ENCODE peak calls at places on chromosomes 16 and 17, in four cellular contexts. A, T, M and Y are unnamed samples.
A peak's percentile ranks its signal among the peaks of the same experiment; 100 is the strongest.

GRCh38 chr16:11538880-11539279 is 47.8 kb downstream of the LITAF start:
- DNase-seq in A (no peak), T (no peak), M (no peak), Y (no peak)

GRCh38 chr17:66313995-66314659 is 11.7 kb downstream of the PRKCA start:
- DNase-seq in T (no peak), M (no peak), A (no peak), Y (no peak)

GRCh38 chr17:38898291-38898679 is 27.1 kb upstream of the LASP1NB start:
- DNase-seq in T (no peak), M (no peak), A (no peak), Y (no peak)

GRCh38 chr16:57575468-57576277 is 33.2 kb downstream of the ADGRG5 start:
- DNase-seq in M (no peak), T (no peak), A (no peak), Y (no peak)

GRCh38 chr17:2123467-2124251 is 68.8 kb downstream of the HIC1 start:
- DNase-seq in M (no peak), A (no peak), T (peak; percentile 71), Y (peak; percentile 11)

GRCh38 chr17:58534331-58534730 is 19.9 kb upstream of the MTMR4 start:
- DNase-seq in T (no peak), A (no peak), M (no peak), Y (no peak)

GRCh38 chr17:43753488-43754129 is 5.0 kb downstream of the SOST start:
- DNase-seq in A (no peak), M (no peak), T (no peak), Y (peak; percentile 22)

GRCh38 chr16:47854737-47855136 is 301.1 kb downstream of the ABCC12 start:
- DNase-seq in M (no peak), T (no peak), A (no peak), Y (no peak)

GRCh38 chr17:17848311-17848710 is 11.5 kb upstream of the SREBF1 start:
- DNase-seq in M (no peak), A (no peak), T (no peak), Y (no peak)

GRCh38 chr17:56160395-56160889 is 7.2 kb downstream of the ANKFN1 start:
- DNase-seq in T (no peak), M (no peak), A (no peak), Y (no peak)

GRCh38 chr17:8846768-8847211 is 20.7 kb downstream of the PIK3R6 start:
- DNase-seq in T (peak; percentile 65), A (no peak), M (peak; percentile 64), Y (peak; percentile 3)

GRCh38 chr17:30922235-30922993 is 669 bp downstream of the ADAP2 start:
- DNase-seq in T (peak; percentile 5), M (no peak), A (no peak), Y (no peak)

GRCh38 chr17:80416940-80417293 is 1.9 kb downstream of the ENDOV start:
- DNase-seq in M (no peak), T (no peak), A (no peak), Y (no peak)

GRCh38 chr17:14813649-14814048 is 451.5 kb downstream of the PMP22 start:
- DNase-seq in M (no peak), T (peak; percentile 22), A (no peak), Y (no peak)

GRCh38 chr16:58019866-58020538 is 5.6 kb upstream of the MMP15 start:
- DNase-seq in A (no peak), M (no peak), T (no peak), Y (no peak)

GRCh38 chr17:15931394-15931793 is 13.5 kb upstream of the ADORA2B start:
- DNase-seq in A (no peak), M (no peak), T (no peak), Y (no peak)

GRCh38 chr16:85428168-85428898 is 184.8 kb upstream of the GSE1 start:
- DNase-seq in T (peak; percentile 37), M (peak; percentile 16), A (no peak), Y (no peak)

GRCh38 chr17:17837966-17838962 is 1.5 kb upstream of the SREBF1 start:
- DNase-seq in M (no peak), T (peak; percentile 63), A (no peak), Y (peak; percentile 19)

GRCh38 chr17:34201225-34201624 is 53.9 kb upstream of the CCL2 start:
- DNase-seq in T (no peak), M (no peak), A (no peak), Y (no peak)

GRCh38 chr17:34199449-34199848 is 55.6 kb upstream of the CCL2 start:
- DNase-seq in A (no peak), T (no peak), M (no peak), Y (no peak)

GRCh38 chr17:34199932-34200534 is 55.1 kb upstream of the CCL2 start:
- DNase-seq in T (peak; percentile 92), A (peak; percentile 74), M (peak; percentile 80), Y (peak; percentile 77)

GRCh38 chr17:34195987-34196386 is 59.1 kb upstream of the CCL2 start:
- DNase-seq in A (no peak), M (no peak), T (no peak), Y (no peak)

GRCh38 chr17:34198519-34198918 is 56.6 kb upstream of the CCL2 start:
- DNase-seq in A (no peak), T (no peak), M (no peak), Y (no peak)
- TF ChIP-seq CTCF in A (no peak), T (no peak), M (no peak), Y (no peak)

GRCh38 chr16:67806428-67807147 is at the start of the genes RANBP10 and TSNAXIP1:
- DNase-seq in A (peak; percentile 98), M (peak; percentile 99), T (peak; percentile 99), Y (peak; percentile 100)

GRCh38 chr16:67804853-67805542 is 1.4 kb downstream of the RANBP10 start:
- DNase-seq in M (no peak), T (no peak), A (no peak), Y (peak; percentile 8)

GRCh38 chr16:67805718-67806427 is 487 bp downstream of the RANBP10 start:
- DNase-seq in A (no peak), M (no peak), T (no peak), Y (no peak)

GRCh38 chr16:67803894-67804293 is 2.5 kb downstream of the RANBP10 start:
- DNase-seq in A (no peak), M (no peak), T (no peak), Y (no peak)

DNA sequence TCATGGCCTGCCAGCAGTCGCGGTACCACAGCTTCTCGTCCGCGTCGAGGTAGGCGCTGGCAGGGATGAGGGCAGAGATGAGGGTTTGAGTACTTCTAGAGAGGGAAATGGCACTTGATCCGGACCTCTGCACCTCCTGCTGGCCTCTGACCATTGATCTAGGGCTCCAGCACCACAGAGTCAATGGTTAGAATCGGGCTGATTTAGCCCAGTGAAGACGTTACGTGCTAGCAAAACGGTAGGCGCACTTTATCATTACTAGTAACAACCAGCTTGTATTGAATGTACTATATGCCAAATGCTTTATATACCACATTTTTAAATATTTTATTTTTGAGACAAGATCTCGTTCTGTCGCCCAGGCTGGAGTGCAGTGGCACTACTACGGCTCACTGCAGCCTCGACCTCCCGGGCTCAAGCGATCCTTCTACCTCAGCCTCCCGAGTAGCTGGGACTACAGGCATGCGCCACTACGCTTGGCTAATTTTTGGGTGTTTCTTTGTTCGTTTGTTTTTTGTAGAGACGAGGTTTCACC is 526 bp downstream of the TSNAXIP1 start:
- DNase-seq in T (no peak), M (no peak), A (no peak), Y (no peak)
- TF ChIP-seq CTCF in T (peak; percentile 24), M (peak; percentile 26), A (no peak), Y (no peak)

GRCh38 chr16:4200000-4200780 is 41.7 kb downstream of the SRL start:
- DNase-seq in M (peak; percentile 49), A (peak; percentile 74), T (peak; percentile 72), Y (peak; percentile 58)
- TF ChIP-seq CTCF in M (peak; percentile 86), A (peak; percentile 24), T (peak; percentile 90), Y (peak; percentile 83)

DNA sequence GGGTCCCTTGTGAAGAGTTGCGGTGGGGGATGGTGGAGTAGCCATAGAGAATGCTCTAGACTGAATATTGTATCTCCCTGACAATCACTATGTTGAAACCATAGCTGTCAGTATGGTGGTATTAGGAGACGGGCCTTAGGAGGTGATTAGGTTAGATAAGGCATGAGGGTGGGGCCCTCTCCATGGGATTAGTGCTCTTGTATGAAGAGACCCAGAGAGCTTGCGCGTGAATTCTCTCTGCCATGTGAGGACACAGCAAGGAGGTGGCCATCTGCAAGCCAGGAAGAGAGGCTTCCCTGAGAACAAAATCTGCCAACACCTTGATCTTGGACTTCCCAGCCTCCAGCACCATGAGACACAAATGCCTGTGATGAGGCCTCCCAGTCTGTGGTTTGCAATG is 34.5 kb upstream of the MGAT5B start:
- DNase-seq in A (no peak), T (no peak), M (no peak), Y (no peak)
- TF ChIP-seq CTCF in A (no peak), T (no peak), M (no peak), Y (no peak)

DNA sequence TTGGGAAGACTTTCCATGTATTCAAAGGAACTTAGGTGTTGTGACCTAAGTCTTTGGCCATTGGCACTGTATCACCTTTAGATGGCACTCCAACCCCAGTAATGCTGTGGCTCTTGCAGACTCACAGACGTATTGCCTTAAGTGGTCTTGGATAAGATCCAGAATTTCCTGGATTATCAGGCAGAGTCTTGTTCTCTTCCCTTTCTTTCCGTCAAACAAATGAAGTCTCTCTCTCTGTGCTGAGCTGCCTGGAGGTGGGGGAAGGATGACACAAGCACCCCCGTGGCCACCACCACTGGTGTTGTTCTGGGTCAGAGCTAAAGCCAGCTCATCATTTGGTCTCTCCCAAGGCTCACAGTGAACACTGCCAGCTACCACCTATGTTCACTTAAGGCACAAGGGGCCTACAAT is 789.9 kb upstream of the KIF2B start:
- DNase-seq in M (no peak), A (no peak), T (peak; percentile 73), Y (no peak)
- TF ChIP-seq CTCF in M (peak; percentile 24), A (no peak), T (no peak), Y (no peak)

DNA sequence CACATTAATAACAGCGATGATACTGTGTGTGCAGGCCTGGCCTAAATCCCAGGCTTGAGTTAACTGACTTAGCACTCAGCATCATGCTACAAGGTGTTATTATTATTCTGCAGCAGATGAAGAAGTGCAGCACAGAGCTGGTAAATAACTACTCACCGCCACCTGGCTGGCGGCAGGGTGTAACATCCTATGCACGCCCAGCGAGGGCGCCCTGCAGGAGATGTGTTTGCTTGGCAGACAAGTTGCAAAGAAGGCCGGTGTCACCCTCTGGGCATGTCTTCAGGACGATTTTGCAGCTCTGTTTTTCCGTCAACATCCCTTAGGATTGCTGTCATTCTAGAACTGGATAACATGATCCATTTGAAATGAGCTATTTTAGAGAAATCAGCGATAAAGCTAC is 30.1 kb downstream of the DNAH9 start:
- DNase-seq in M (no peak), A (no peak), T (no peak), Y (no peak)
- TF ChIP-seq CTCF in M (no peak), A (no peak), T (no peak), Y (no peak)

GRCh38 chr17:44966348-44967025 is 1.6 kb downstream of the C1QL1 start:
- DNase-seq in M (no peak), T (no peak), A (no peak), Y (no peak)

GRCh38 chr17:44965491-44966234 is 2.4 kb downstream of the C1QL1 start:
- DNase-seq in A (no peak), T (no peak), M (no peak), Y (no peak)

GRCh38 chr17:44960654-44961053 is 7.4 kb downstream of the C1QL1 start:
- DNase-seq in T (no peak), A (no peak), M (no peak), Y (no peak)

GRCh38 chr17:44959821-44960523 is 8.1 kb downstream of the C1QL1 start:
- DNase-seq in A (no peak), M (no peak), T (no peak), Y (no peak)

DNA sequence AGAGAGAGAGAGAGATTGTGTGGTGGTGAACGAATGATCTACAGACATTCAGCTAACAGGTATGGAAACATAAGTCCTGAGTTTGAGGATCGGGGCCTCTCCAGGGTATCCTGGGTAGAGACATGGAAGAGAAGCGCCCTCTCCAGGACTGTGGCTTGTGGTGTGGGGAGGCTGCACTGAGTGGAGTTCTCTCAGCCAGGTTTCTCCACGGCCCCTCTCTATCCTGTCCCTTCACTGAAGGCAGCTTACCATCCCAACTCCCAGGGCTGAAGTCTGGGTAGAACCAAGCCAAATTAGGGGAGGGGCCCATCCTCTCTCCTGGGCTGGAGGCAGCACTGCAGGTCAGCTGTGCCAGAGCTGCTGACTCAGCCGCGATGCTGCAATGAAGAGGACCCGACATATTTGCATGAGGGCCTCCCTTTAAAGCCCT is 6.2 kb downstream of the C1QL1 start:
- DNase-seq in T (peak; percentile 41), M (no peak), A (no peak), Y (no peak)
- TF ChIP-seq CTCF in T (no peak), M (peak; percentile 43), A (no peak), Y (no peak)